ENCODE peak calls at places on chromosomes 6 and 20, in six cellular contexts. Y is transverse colon, Z is HepG2, F is esophagus muscularis mucosa, S is spleen, Q is sigmoid colon. L is an unnamed sample.

GRCh38 chr20:44475694-44476560 is at the start of gene TTPAL:
- DNase-seq in Z (peak; percentile 89), S (peak; percentile 98), F (peak; percentile 94), Q (peak; percentile 95), Y (peak; percentile 94), L (no peak)

GRCh38 chr20:32991386-32991785 is 12.8 kb downstream of the SUN5 start:
- DNase-seq in F (no peak), Q (no peak), S (peak; percentile 65), Y (no peak), Z (no peak), L (no peak)

GRCh38 chr6:126017668-126018067 is 31.3 kb downstream of the TRMT11 start:
- DNase-seq in Y (no peak), F (no peak), S (no peak), Z (no peak), Q (no peak), L (no peak)

GRCh38 chr6:27474672-27475071 is 1.8 kb upstream of the ZNF184 start:
- DNase-seq in Y (no peak), F (no peak), Z (no peak), Q (no peak), S (no peak), L (no peak)

GRCh38 chr20:26163890-26164289 is 467.2 kb upstream of the ZNF337 start:
- DNase-seq in F (no peak), Z (no peak), Q (no peak), S (no peak), Y (no peak), L (no peak)

GRCh38 chr6:109441069-109441816 is 719 bp downstream of the SMPD2 start:
- DNase-seq in Q (peak; percentile 76), S (peak; percentile 88), Z (peak; percentile 40), Y (peak; percentile 55), F (no peak), L (peak; percentile 91)

GRCh38 chr20:46458891-46459750 is 52.7 kb upstream of the ELMO2 start:
- DNase-seq in S (no peak), Z (no peak), Q (no peak), Y (peak; percentile 70), F (no peak), L (no peak)

GRCh38 chr6:35139924-35140524 is 1.1 kb downstream of the TCP11 start:
- DNase-seq in Q (peak; percentile 74), Y (peak; percentile 58), Z (peak; percentile 64), F (no peak), S (no peak), L (no peak)

GRCh38 chr6:2158596-2159271 is 86.7 kb downstream of the GMDS start:
- DNase-seq in Q (no peak), F (no peak), S (no peak), Z (no peak), Y (no peak), L (no peak)

GRCh38 chr20:10602141-10602660 is 71.6 kb downstream of the JAG1 start:
- DNase-seq in Y (no peak), Q (no peak), Z (no peak), F (no peak), S (no peak), L (no peak)

GRCh38 chr20:60167840-60168239 is 209.6 kb downstream of the CDH26 start:
- DNase-seq in Z (no peak), F (no peak), Y (no peak), Q (no peak), S (no peak), L (no peak)

GRCh38 chr20:47111576-47111975 is 216.9 kb downstream of the EYA2 start:
- DNase-seq in Q (no peak), F (no peak), S (no peak), Z (no peak), Y (no peak), L (no peak)

GRCh38 chr6:149938571-149939462 is 3.0 kb upstream of the ULBP2 start:
- DNase-seq in F (no peak), Q (no peak), S (peak; percentile 83), Z (no peak), Y (no peak), L (no peak)

GRCh38 chr6:4459032-4459431 is 317.2 kb upstream of the CDYL start:
- DNase-seq in Q (no peak), S (no peak), F (peak; percentile 84), Y (no peak), Z (peak; percentile 35), L (no peak)

DNA sequence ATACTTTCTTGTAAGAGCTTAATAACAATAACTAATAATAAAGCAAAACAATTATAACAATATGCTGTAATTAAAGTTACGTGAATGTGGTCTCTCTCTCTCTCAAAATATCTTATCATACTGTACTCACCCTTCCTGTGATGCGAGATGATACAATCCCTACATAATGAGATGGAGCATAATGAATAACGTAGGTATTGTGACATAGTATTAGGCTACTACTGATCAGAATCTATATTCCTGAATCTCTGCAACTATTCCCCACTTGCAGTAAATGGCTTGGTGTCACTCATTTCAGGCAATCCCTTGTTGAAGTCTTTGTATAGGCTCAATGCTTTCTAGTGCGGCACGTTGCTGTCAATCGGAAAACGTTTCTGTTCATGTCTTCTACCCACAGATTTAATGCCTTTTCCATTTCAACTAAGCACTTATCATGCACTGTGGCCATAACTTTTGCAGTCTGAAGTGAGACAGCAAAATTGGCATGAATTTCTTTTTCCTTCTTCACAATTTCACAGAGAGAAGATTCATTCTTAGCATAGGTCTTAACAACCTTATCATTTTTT is 32.3 kb downstream of the MOXD1 start:
- DNase-seq in Q (no peak), S (no peak), Z (no peak), Y (no peak), F (no peak), L (no peak)
- TF ChIP-seq POLR2AphosphoS5 in Q (no peak), S (no peak), Z (no peak), Y (no peak), F (no peak), L (no peak)

DNA sequence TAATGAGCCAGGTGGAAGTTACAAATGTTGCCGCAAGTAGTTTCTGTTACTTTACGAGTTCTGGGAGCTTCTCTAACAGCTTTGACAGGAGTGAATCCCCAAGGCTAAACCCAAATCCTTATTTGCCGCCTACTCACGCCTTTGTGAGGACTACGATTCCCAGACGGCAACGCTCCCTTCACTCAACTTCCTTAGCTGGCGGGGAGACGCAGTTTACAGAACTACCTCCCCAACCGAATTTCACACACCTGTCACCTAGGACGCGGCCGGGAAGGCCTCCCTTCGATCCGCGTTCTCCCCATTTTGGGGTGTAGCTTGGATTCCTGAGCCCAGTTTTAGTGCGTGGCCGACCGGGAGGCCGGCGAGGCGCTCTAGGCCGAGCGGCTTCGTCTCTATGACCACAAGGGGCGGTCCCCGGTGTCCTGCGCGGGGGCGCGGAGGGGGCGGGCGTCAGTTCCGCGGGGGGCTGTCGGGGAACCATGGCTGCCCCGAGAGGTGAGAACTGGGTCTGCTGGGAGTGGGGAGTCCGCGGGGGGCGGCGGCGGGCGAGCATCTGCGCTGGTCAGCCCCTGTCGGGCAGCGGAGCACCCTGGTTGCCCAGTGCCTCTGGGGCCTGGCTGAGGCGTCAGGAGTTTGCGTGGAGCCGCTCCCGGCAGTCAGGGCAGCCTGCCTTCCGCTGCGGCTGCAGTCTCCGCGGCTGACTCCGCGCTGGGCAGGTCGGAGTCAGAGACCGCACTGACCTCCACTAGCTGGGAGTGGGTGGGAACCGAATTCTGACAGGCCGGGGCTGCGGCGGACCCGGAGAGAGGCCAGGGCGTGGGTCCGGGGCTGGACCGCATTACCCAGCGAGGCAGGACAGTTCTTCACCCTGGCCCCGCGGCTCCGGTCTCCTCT is at the start of gene SLC35A1:
- DNase-seq in Z (peak; percentile 60), Y (peak; percentile 89), Q (peak; percentile 91), F (peak; percentile 96), S (peak; percentile 97), L (no peak)
- TF ChIP-seq POLR2A in Z (peak; percentile 63), Y (peak; percentile 87), Q (peak; percentile 60), F (no peak), S (peak; percentile 35), L (peak; percentile 55)

GRCh38 chr20:22465622-22466446 is 118.5 kb downstream of the FOXA2 start:
- DNase-seq in F (no peak), Q (no peak), Y (no peak), Z (peak; percentile 48), S (no peak), L (no peak)

GRCh38 chr20:22466447-22467171 is 117.8 kb downstream of the FOXA2 start:
- DNase-seq in S (no peak), Y (no peak), Q (no peak), Z (no peak), F (no peak), L (no peak)

GRCh38 chr20:22460803-22461202 is 123.6 kb downstream of the FOXA2 start:
- DNase-seq in Q (no peak), S (no peak), F (no peak), Z (no peak), Y (no peak), L (no peak)

GRCh38 chr20:22462975-22463914 is 121.1 kb downstream of the FOXA2 start:
- DNase-seq in Y (no peak), Q (no peak), Z (no peak), F (no peak), S (no peak), L (no peak)

DNA sequence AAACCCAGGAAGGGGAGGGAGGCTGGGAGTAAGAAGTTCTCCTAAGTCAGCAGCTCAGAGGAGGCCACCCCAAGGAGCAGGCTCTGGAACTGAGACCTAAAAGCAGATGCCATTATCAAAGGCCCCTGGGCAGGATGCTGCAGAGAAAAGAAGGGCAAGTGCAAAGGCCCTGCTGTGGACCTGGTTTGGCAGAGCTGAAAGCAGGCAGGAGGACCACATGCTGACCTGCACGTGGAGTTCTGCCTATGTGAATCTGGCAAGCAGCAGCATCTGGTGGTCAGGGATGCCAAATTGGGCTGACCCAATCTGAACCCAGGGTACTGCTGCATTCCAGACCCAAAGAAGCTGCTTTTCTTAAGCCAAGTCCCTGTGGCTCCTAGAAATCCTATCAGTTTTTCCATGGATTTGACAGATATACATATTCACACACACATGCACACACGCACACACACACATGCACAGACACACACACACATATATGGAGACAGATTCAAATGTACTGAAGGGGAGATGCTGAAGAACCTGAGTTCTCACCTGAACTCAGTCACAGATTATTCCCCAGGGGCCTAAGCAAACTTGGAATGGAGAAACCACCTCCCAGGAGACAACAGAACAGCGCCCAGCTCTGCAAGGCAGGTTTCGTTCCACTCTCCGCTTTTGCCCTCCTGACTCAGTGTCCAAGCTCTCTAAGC is 119.9 kb downstream of the FOXA2 start:
- DNase-seq in S (no peak), Q (no peak), F (no peak), Y (no peak), Z (no peak), L (no peak)
- H3K4me1 ChIP-seq in S (no peaks in the 10 kb centered on the region), Q (no peaks in the 10 kb centered on the region), F (no peaks in the 10 kb centered on the region), Y (no peaks in the 10 kb centered on the region), Z (peaks cover 58% of the 10 kb centered on the region), L (no peaks in the 10 kb centered on the region)

DNA sequence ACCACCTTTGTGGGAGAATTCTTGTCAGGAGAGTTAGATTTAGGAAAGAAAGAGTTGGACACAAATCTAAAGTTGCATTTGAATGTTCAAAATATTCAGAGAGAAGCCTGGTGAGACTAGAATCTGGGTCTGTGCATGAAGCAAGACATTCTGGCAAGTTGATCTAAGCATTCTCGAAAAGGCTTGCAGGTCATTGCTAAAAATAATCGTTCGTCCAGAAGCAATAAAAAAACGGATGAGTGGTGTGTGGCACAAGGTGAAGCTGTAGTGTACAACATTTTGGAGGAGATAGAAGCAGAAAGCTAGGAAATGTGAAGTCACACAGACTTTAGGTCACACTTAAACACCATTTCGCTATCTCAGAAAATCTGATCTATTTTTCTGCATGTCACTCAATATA is 114.9 kb upstream of the IFNGR1 start:
- DNase-seq in Z (no peak), Y (no peak), F (no peak), S (no peak), Q (no peak), L (no peak)
- TF ChIP-seq POLR2AphosphoS5 in Z (no peak), Y (no peak), F (no peak), S (no peak), Q (no peak), L (no peak)